ENCODE peak calls at places on chromosome 11, in nine cellular contexts. V is prostate gland; P is CD4-positive, alpha-beta T cell; D is psoas muscle; R is epithelial cell of esophagus; S is fibroblast of lung; K is neural crest cell; Q is left lung; B is HFF-Myc. N is an unnamed sample.

GRCh38 chr11:62671272-62671603 is 235 bp upstream of the UQCC3 start:
- DNase-seq in V (no peak), P (no peak), D (no peak), R (no peak), S (no peak), K (no peak), Q (peak), B (no peak), N (no peak)

GRCh38 chr11:60971520-60971919 is at the start of gene CD6:
- DNase-seq in V (no peak), P (peak), D (no peak), R (no peak), S (no peak), K (no peak), Q (no peak), B (no peak), N (no peak)

GRCh38 chr11:64848779-64849599 is 4.5 kb upstream of the CDC42BPG start:
- DNase-seq in V (no peak), P (peak), D (no peak), R (no peak), S (no peak), K (no peak), Q (peak), B (no peak), N (no peak)

GRCh38 chr11:67053896-67054850 is 2.5 kb upstream of the RHOD start:
- DNase-seq in V (peak), P (peak), D (peak), R (peak), S (peak), K (peak), Q (no peak), B (no peak), N (peak)

GRCh38 chr11:5291207-5291838 is 10.4 kb downstream of the OR51B4 start:
- DNase-seq in V (no peak), P (no peak), D (no peak), R (peak), S (peak), K (no peak), Q (no peak), B (peak), N (no peak)

GRCh38 chr11:83284501-83285051 is 1.6 kb downstream of the CCDC90B start:
- DNase-seq in V (no peak), P (no peak), D (no peak), R (no peak), S (no peak), K (no peak), Q (no peak), B (no peak), N (no peak)

GRCh38 chr11:66835762-66836405 is 7.4 kb upstream of the RCE1 start:
- DNase-seq in V (no peak), P (no peak), D (no peak), R (no peak), S (peak), K (no peak), Q (no peak), B (no peak), N (no peak)

GRCh38 chr11:8229299-8230177 is 34.1 kb downstream of the LMO1 start:
- DNase-seq in V (peak), P (no peak), D (no peak), R (peak), S (peak), K (no peak), Q (peak), B (no peak), N (no peak)

GRCh38 chr11:33065445-33066178 is 26.2 kb downstream of the TCP11L1 start:
- DNase-seq in V (peak), P (peak), D (peak), R (peak), S (peak), K (peak), Q (peak), B (peak), N (no peak)

GRCh38 chr11:33636104-33636503 is 64.5 kb downstream of the C11orf91 start:
- DNase-seq in V (no peak), P (no peak), D (no peak), R (peak), S (no peak), K (no peak), Q (no peak), B (no peak), N (no peak)

GRCh38 chr11:64384981-64385952 is 26.3 kb downstream of the RPS6KA4 start:
- DNase-seq in V (no peak), P (no peak), D (no peak), R (no peak), S (no peak), K (no peak), Q (no peak), B (no peak), N (no peak)

GRCh38 chr11:80188228-80188627 is 747.4 kb upstream of the TENM4 start:
- DNase-seq in V (no peak), P (no peak), D (no peak), R (no peak), S (no peak), K (no peak), Q (no peak), B (no peak), N (no peak)

GRCh38 chr11:114256898-114257286 is 39.3 kb upstream of the NNMT start:
- DNase-seq in V (no peak), P (no peak), D (no peak), R (no peak), S (no peak), K (no peak), Q (no peak), B (no peak), N (no peak)

GRCh38 chr11:5983443-5983842 is 3.3 kb downstream of the OR52L1 start:
- DNase-seq in V (no peak), P (no peak), D (no peak), R (no peak), S (no peak), K (no peak), Q (no peak), B (no peak), N (no peak)

GRCh38 chr11:68610452-68611116 is 73.8 kb upstream of the GAL start:
- DNase-seq in V (no peak), P (no peak), D (no peak), R (no peak), S (no peak), K (no peak), Q (no peak), B (no peak), N (no peak)

GRCh38 chr11:116857936-116858335 is 20.5 kb upstream of the APOA1 start:
- DNase-seq in V (no peak), P (no peak), D (no peak), R (no peak), S (peak), K (no peak), Q (no peak), B (no peak), N (no peak)

GRCh38 chr11:45590743-45591142 is 74.7 kb downstream of the CHST1 start:
- DNase-seq in V (no peak), P (no peak), D (no peak), R (no peak), S (peak), K (no peak), Q (no peak), B (no peak), N (no peak)

GRCh38 chr11:34588701-34589100 is 32.2 kb upstream of the EHF start:
- DNase-seq in V (no peak), P (no peak), D (no peak), R (no peak), S (no peak), K (no peak), Q (no peak), B (no peak), N (no peak)

GRCh38 chr11:79896258-79896657 is 455.4 kb upstream of the TENM4 start:
- DNase-seq in V (no peak), P (no peak), D (no peak), R (peak), S (no peak), K (no peak), Q (no peak), B (no peak), N (no peak)

GRCh38 chr11:129643031-129643721 is 172.5 kb upstream of the TMEM45B start:
- DNase-seq in V (peak), P (no peak), D (no peak), R (peak), S (peak), K (no peak), Q (no peak), B (no peak), N (no peak)

GRCh38 chr11:119365071-119365591 is 16.4 kb downstream of the USP2 start:
- DNase-seq in V (no peak), P (no peak), D (no peak), R (no peak), S (peak), K (no peak), Q (no peak), B (no peak), N (no peak)

GRCh38 chr11:11983427-11983826 is 25.0 kb downstream of the DKK3 start:
- DNase-seq in V (no peak), P (no peak), D (no peak), R (no peak), S (no peak), K (no peak), Q (no peak), B (no peak), N (no peak)

GRCh38 chr11:36945384-36945783 is 347.3 kb upstream of the RAG2 start:
- DNase-seq in V (no peak), P (no peak), D (no peak), R (peak), S (no peak), K (no peak), Q (no peak), B (no peak), N (no peak)

GRCh38 chr11:45156731-45157130 is 10.3 kb downstream of the PRDM11 start:
- DNase-seq in V (no peak), P (no peak), D (no peak), R (peak), S (no peak), K (no peak), Q (no peak), B (no peak), N (no peak)

GRCh38 chr11:44241851-44242250 is 68.1 kb downstream of the ALX4 start:
- DNase-seq in V (no peak), P (no peak), D (peak), R (no peak), S (no peak), K (no peak), Q (no peak), B (no peak), N (no peak)

GRCh38 chr11:84660257-84660656 is 966.9 kb downstream of the DLG2 start:
- DNase-seq in V (no peak), P (no peak), D (no peak), R (no peak), S (no peak), K (no peak), Q (no peak), B (no peak), N (no peak)

GRCh38 chr11:59097113-59097708 is 9.8 kb upstream of the FAM111B start:
- DNase-seq in V (peak), P (peak), D (peak), R (peak), S (peak), K (peak), Q (no peak), B (peak), N (peak)

GRCh38 chr11:59106363-59107336 is at the start of gene FAM111B:
- DNase-seq in V (peak), P (peak), D (peak), R (peak), S (peak), K (peak), Q (peak), B (peak), N (peak)

GRCh38 chr11:59102259-59102765 is 4.7 kb upstream of the FAM111B start:
- DNase-seq in V (peak), P (peak), D (peak), R (peak), S (peak), K (peak), Q (peak), B (no peak), N (no peak)
- TF ChIP-seq CTCF in V (peak), P (peak), D (no peak), R (peak), S (peak), K (peak), Q (peak), B (peak), N (no peak)

GRCh38 chr11:23113887-23114216 is 253.6 kb upstream of the CCDC179 start:
- DNase-seq in V (no peak), P (no peak), D (no peak), R (no peak), S (no peak), K (no peak), Q (no peak), B (no peak), N (no peak)
- TF ChIP-seq CTCF in V (no peak), P (no peak), D (no peak), R (no peak), S (no peak), K (peak), Q (no peak), B (no peak), N (no peak)

GRCh38 chr11:3051435-3052108 is 5.7 kb downstream of the CARS1 start:
- DNase-seq in V (no peak), P (no peak), D (no peak), R (no peak), S (no peak), K (no peak), Q (peak), B (no peak), N (no peak)
- TF ChIP-seq CTCF in V (no peak), P (no peak), D (no peak), R (no peak), S (peak), K (peak), Q (no peak), B (peak), N (no peak)

GRCh38 chr11:407651-408080 is 7.1 kb downstream of the SIGIRR start:
- DNase-seq in V (no peak), P (no peak), D (no peak), R (no peak), S (no peak), K (no peak), Q (no peak), B (no peak), N (no peak)

GRCh38 chr11:405323-405975 is 9.3 kb downstream of the SIGIRR start:
- DNase-seq in V (no peak), P (no peak), D (peak), R (no peak), S (no peak), K (no peak), Q (no peak), B (no peak), N (no peak)

GRCh38 chr11:408154-409007 is 6.4 kb downstream of the SIGIRR start:
- DNase-seq in V (no peak), P (no peak), D (no peak), R (no peak), S (no peak), K (no peak), Q (no peak), B (no peak), N (no peak)

GRCh38 chr11:405976-406795 is 8.6 kb downstream of the SIGIRR start:
- DNase-seq in V (no peak), P (no peak), D (no peak), R (no peak), S (no peak), K (no peak), Q (peak), B (no peak), N (no peak)

GRCh38 chr11:406796-407650 is 7.8 kb downstream of the SIGIRR start:
- DNase-seq in V (peak), P (peak), D (peak), R (peak), S (peak), K (peak), Q (peak), B (peak), N (no peak)
- TF ChIP-seq CTCF in V (peak), P (peak), D (peak), R (no peak), S (no peak), K (no peak), Q (no peak), B (no peak), N (no peak)

GRCh38 chr11:72223615-72224586 is 666 bp upstream of the INPPL1 start:
- DNase-seq in V (peak), P (peak), D (peak), R (no peak), S (peak), K (peak), Q (peak), B (no peak), N (no peak)
- TF ChIP-seq CTCF in V (no peak), P (no peak), D (no peak), R (no peak), S (peak), K (no peak), Q (no peak), B (no peak), N (no peak)